ENCODE peak calls at places on chromosome 17, in nine cellular contexts. One of them, this sample, is unnamed.

GRCh38 chr17:68301438-68301959 is 10.2 kb downstream of the ARSG start:
- DNase-seq in effector memory CD4-positive, alpha-beta T cell: no peak
- DNase-seq in stimulated activated CD4-positive, alpha-beta T cell treated with anti-CD3 and anti-CD28 coated beads, Interleukin-12 subunit alpha, Interleukin-12 subunit beta, amount 100 ng/mL, for 24 hours: no peak
- DNase-seq in esophagus squamous epithelium: no peak
- DNase-seq in lower leg skin: no peak
- DNase-seq in neural crest cell: no peak
- DNase-seq in GM12892: no peak
- DNase-seq in NCI-H1092: peak; percentile 39
- DNase-seq in hypothalamus: no peak
- DNase-seq in this sample: no peak

GRCh38 chr17:546456-546855 is 168.2 kb downstream of the VPS53 start:
- DNase-seq in stimulated activated CD4-positive, alpha-beta T cell treated with anti-CD3 and anti-CD28 coated beads, Interleukin-12 subunit alpha, Interleukin-12 subunit beta, amount 100 ng/mL, for 24 hours: no peak
- DNase-seq in hypothalamus: no peak
- DNase-seq in GM12892: no peak
- DNase-seq in lower leg skin: no peak
- DNase-seq in neural crest cell: no peak
- DNase-seq in NCI-H1092: no peak
- DNase-seq in esophagus squamous epithelium: no peak
- DNase-seq in effector memory CD4-positive, alpha-beta T cell: no peak
- DNase-seq in this sample: no peak

GRCh38 chr17:15943971-15944719 is 785 bp upstream of the ADORA2B start:
- DNase-seq in stimulated activated CD4-positive, alpha-beta T cell treated with anti-CD3 and anti-CD28 coated beads, Interleukin-12 subunit alpha, Interleukin-12 subunit beta, amount 100 ng/mL, for 24 hours: no peak
- DNase-seq in neural crest cell: no peak
- DNase-seq in effector memory CD4-positive, alpha-beta T cell: no peak
- DNase-seq in hypothalamus: no peak
- DNase-seq in esophagus squamous epithelium: no peak
- DNase-seq in GM12892: no peak
- DNase-seq in NCI-H1092: no peak
- DNase-seq in lower leg skin: no peak
- DNase-seq in this sample: no peak

GRCh38 chr17:59848778-59849177 is 44.0 kb downstream of the TUBD1 start:
- DNase-seq in neural crest cell: no peak
- DNase-seq in esophagus squamous epithelium: no peak
- DNase-seq in hypothalamus: no peak
- DNase-seq in effector memory CD4-positive, alpha-beta T cell: no peak
- DNase-seq in GM12892: no peak
- DNase-seq in NCI-H1092: no peak
- DNase-seq in lower leg skin: peak; percentile 96
- DNase-seq in stimulated activated CD4-positive, alpha-beta T cell treated with anti-CD3 and anti-CD28 coated beads, Interleukin-12 subunit alpha, Interleukin-12 subunit beta, amount 100 ng/mL, for 24 hours: no peak
- DNase-seq in this sample: peak; percentile 84

GRCh38 chr17:44314031-44314430 is 5.6 kb downstream of the RUNDC3A start:
- DNase-seq in GM12892: no peak
- DNase-seq in hypothalamus: no peak
- DNase-seq in neural crest cell: no peak
- DNase-seq in esophagus squamous epithelium: no peak
- DNase-seq in NCI-H1092: no peak
- DNase-seq in effector memory CD4-positive, alpha-beta T cell: no peak
- DNase-seq in lower leg skin: no peak
- DNase-seq in stimulated activated CD4-positive, alpha-beta T cell treated with anti-CD3 and anti-CD28 coated beads, Interleukin-12 subunit alpha, Interleukin-12 subunit beta, amount 100 ng/mL, for 24 hours: no peak
- DNase-seq in this sample: no peak

GRCh38 chr17:78351449-78352006 is 8.3 kb downstream of the SOCS3 start:
- DNase-seq in effector memory CD4-positive, alpha-beta T cell: no peak
- DNase-seq in esophagus squamous epithelium: no peak
- DNase-seq in lower leg skin: peak; percentile 99
- DNase-seq in stimulated activated CD4-positive, alpha-beta T cell treated with anti-CD3 and anti-CD28 coated beads, Interleukin-12 subunit alpha, Interleukin-12 subunit beta, amount 100 ng/mL, for 24 hours: no peak
- DNase-seq in neural crest cell: no peak
- DNase-seq in GM12892: no peak
- DNase-seq in NCI-H1092: no peak
- DNase-seq in hypothalamus: peak; percentile 86
- DNase-seq in this sample: no peak

GRCh38 chr17:66965801-66966528 is 1.5 kb downstream of the CACNG4 start:
- DNase-seq in effector memory CD4-positive, alpha-beta T cell: no peak
- DNase-seq in neural crest cell: no peak
- DNase-seq in esophagus squamous epithelium: no peak
- DNase-seq in hypothalamus: no peak
- DNase-seq in stimulated activated CD4-positive, alpha-beta T cell treated with anti-CD3 and anti-CD28 coated beads, Interleukin-12 subunit alpha, Interleukin-12 subunit beta, amount 100 ng/mL, for 24 hours: no peak
- DNase-seq in lower leg skin: no peak
- DNase-seq in GM12892: no peak
- DNase-seq in NCI-H1092: no peak
- DNase-seq in this sample: no peak

GRCh38 chr17:73588291-73589095 is 55.8 kb downstream of the SDK2 start:
- DNase-seq in stimulated activated CD4-positive, alpha-beta T cell treated with anti-CD3 and anti-CD28 coated beads, Interleukin-12 subunit alpha, Interleukin-12 subunit beta, amount 100 ng/mL, for 24 hours: no peak
- DNase-seq in effector memory CD4-positive, alpha-beta T cell: no peak
- DNase-seq in esophagus squamous epithelium: no peak
- DNase-seq in neural crest cell: no peak
- DNase-seq in hypothalamus: no peak
- DNase-seq in GM12892: no peak
- DNase-seq in NCI-H1092: no peak
- DNase-seq in lower leg skin: no peak
- DNase-seq in this sample: no peak

GRCh38 chr17:269616-270514 is 82.7 kb downstream of the RPH3AL start:
- DNase-seq in neural crest cell: no peak
- DNase-seq in esophagus squamous epithelium: no peak
- DNase-seq in stimulated activated CD4-positive, alpha-beta T cell treated with anti-CD3 and anti-CD28 coated beads, Interleukin-12 subunit alpha, Interleukin-12 subunit beta, amount 100 ng/mL, for 24 hours: no peak
- DNase-seq in lower leg skin: peak; percentile 71
- DNase-seq in GM12892: no peak
- DNase-seq in hypothalamus: peak; percentile 59
- DNase-seq in effector memory CD4-positive, alpha-beta T cell: no peak
- DNase-seq in NCI-H1092: no peak
- DNase-seq in this sample: no peak

GRCh38 chr17:45936610-45937009 is 42.3 kb downstream of the MAPT start:
- DNase-seq in effector memory CD4-positive, alpha-beta T cell: no peak
- DNase-seq in stimulated activated CD4-positive, alpha-beta T cell treated with anti-CD3 and anti-CD28 coated beads, Interleukin-12 subunit alpha, Interleukin-12 subunit beta, amount 100 ng/mL, for 24 hours: no peak
- DNase-seq in neural crest cell: no peak
- DNase-seq in esophagus squamous epithelium: no peak
- DNase-seq in lower leg skin: no peak
- DNase-seq in GM12892: no peak
- DNase-seq in hypothalamus: no peak
- DNase-seq in NCI-H1092: peak; percentile 78
- DNase-seq in this sample: no peak

GRCh38 chr17:76872221-76872873 is 4.1 kb downstream of the MGAT5B start:
- DNase-seq in lower leg skin: no peak
- DNase-seq in hypothalamus: peak; percentile 46
- DNase-seq in NCI-H1092: no peak
- DNase-seq in effector memory CD4-positive, alpha-beta T cell: no peak
- DNase-seq in stimulated activated CD4-positive, alpha-beta T cell treated with anti-CD3 and anti-CD28 coated beads, Interleukin-12 subunit alpha, Interleukin-12 subunit beta, amount 100 ng/mL, for 24 hours: no peak
- DNase-seq in GM12892: no peak
- DNase-seq in esophagus squamous epithelium: no peak
- DNase-seq in neural crest cell: no peak
- DNase-seq in this sample: peak; percentile 39

GRCh38 chr17:72489273-72489641 is 368.4 kb downstream of the SOX9 start:
- DNase-seq in neural crest cell: no peak
- DNase-seq in effector memory CD4-positive, alpha-beta T cell: no peak
- DNase-seq in esophagus squamous epithelium: no peak
- DNase-seq in GM12892: no peak
- DNase-seq in NCI-H1092: no peak
- DNase-seq in stimulated activated CD4-positive, alpha-beta T cell treated with anti-CD3 and anti-CD28 coated beads, Interleukin-12 subunit alpha, Interleukin-12 subunit beta, amount 100 ng/mL, for 24 hours: no peak
- DNase-seq in hypothalamus: no peak
- DNase-seq in lower leg skin: no peak
- DNase-seq in this sample: no peak

GRCh38 chr17:68792042-68792685 is 163.0 kb downstream of the ABCA8 start:
- DNase-seq in NCI-H1092: no peak
- DNase-seq in GM12892: no peak
- DNase-seq in hypothalamus: no peak
- DNase-seq in esophagus squamous epithelium: no peak
- DNase-seq in neural crest cell: no peak
- DNase-seq in lower leg skin: no peak
- DNase-seq in stimulated activated CD4-positive, alpha-beta T cell treated with anti-CD3 and anti-CD28 coated beads, Interleukin-12 subunit alpha, Interleukin-12 subunit beta, amount 100 ng/mL, for 24 hours: no peak
- DNase-seq in effector memory CD4-positive, alpha-beta T cell: no peak
- DNase-seq in this sample: no peak